ENCODE peak calls at places on chromosomes 6 and 20, in four cellular contexts. P is upper lobe of right lung, N is spleen, X is left ventricle myocardium inferior. M is an unnamed sample.

GRCh38 chr6:20870493-20870892 is 336.2 kb downstream of the CDKAL1 start:
- DNase-seq in P (no peak), N (no peak), X (no peak), M (no peak)

GRCh38 chr6:139152088-139152891 is 17.4 kb downstream of the HECA start:
- DNase-seq in X (no peak), N (no peak), P (no peak), M (no peak)

GRCh38 chr6:127051571-127052260 is 66.8 kb upstream of the RSPO3 start:
- DNase-seq in P (no peak), X (no peak), N (no peak), M (no peak)

GRCh38 chr20:38426006-38426405 is 9.1 kb downstream of the SNHG17 start:
- DNase-seq in P (no peak), N (no peak), X (no peak), M (peak)

GRCh38 chr6:17869010-17869752 is 118.3 kb downstream of the KIF13A start:
- DNase-seq in X (no peak), N (no peak), P (no peak), M (no peak)

GRCh38 chr6:167474171-167474570 is 149.3 kb downstream of the TTLL2 start:
- DNase-seq in X (no peak), N (no peak), P (no peak), M (no peak)

GRCh38 chr6:80605165-80605989 is 498.9 kb downstream of the BCKDHB start:
- DNase-seq in P (no peak), N (no peak), X (no peak), M (no peak)

GRCh38 chr6:36510365-36510764 is 36.9 kb downstream of the STK38 start:
- DNase-seq in X (no peak), P (no peak), N (no peak), M (no peak)

GRCh38 chr6:66638099-66638498 is 931.1 kb upstream of the EYS start:
- DNase-seq in P (no peak), X (no peak), N (no peak), M (no peak)

GRCh38 chr20:25218492-25218891 is 23.0 kb downstream of the ENTPD6 start:
- DNase-seq in N (peak), P (no peak), X (no peak), M (no peak)

GRCh38 chr6:11770546-11771466 is 7.8 kb downstream of the ADTRP start:
- DNase-seq in P (peak), X (peak), N (peak), M (peak)

GRCh38 chr6:113560908-113561307 is 296.2 kb upstream of the MARCKS start:
- DNase-seq in X (no peak), N (no peak), P (no peak), M (peak)

GRCh38 chr6:70884074-70884983 is 72.5 kb downstream of the B3GAT2 start:
- DNase-seq in N (peak), X (peak), P (peak), M (peak)

GRCh38 chr6:81326856-81327561 is 425.5 kb downstream of the TENT5A start:
- DNase-seq in N (no peak), X (no peak), P (no peak), M (no peak)

GRCh38 chr6:90414352-90414751 is 117.7 kb upstream of the BACH2 start:
- DNase-seq in P (no peak), N (no peak), X (no peak), M (no peak)

GRCh38 chr6:137389150-137389664 is 105.0 kb downstream of the OLIG3 start:
- DNase-seq in P (no peak), X (no peak), N (no peak), M (peak)

GRCh38 chr20:33983371-33983770 is 10.3 kb upstream of the RALY start:
- DNase-seq in P (no peak), N (no peak), X (no peak), M (no peak)

GRCh38 chr20:51801220-51801991 is 915 bp downstream of the SALL4 start:
- DNase-seq in N (no peak), X (no peak), P (no peak), M (no peak)

GRCh38 chr20:34553366-34553867 is 5.1 kb upstream of the MAP1LC3A start:
- DNase-seq in X (no peak), P (no peak), N (no peak), M (no peak)

GRCh38 chr6:135423649-135424128 is 73.9 kb downstream of the AHI1 start:
- DNase-seq in P (no peak), X (no peak), N (no peak), M (peak)
- H3K27ac ChIP-seq in P (no peak), X (no peak), N (no peak), M (no peak)

DNA sequence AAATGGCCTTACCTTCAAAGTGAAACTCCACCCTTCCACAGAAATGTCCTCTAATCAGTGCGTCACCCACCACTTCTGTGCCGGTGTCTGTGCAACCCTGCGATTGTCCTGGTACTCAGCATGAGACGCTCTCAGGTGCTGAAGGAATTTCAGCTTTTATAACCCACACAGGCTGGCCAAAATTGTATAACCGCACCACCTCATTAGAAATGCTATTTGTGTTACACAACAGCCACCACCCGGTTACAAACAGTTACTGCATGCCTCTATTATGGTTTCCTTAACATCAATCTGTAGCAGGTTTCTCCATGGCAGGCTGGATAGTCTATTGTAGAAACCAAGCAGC is 51.5 kb downstream of the SLC23A2 start:
- DNase-seq in P (no peak), X (no peak), N (no peak), M (peak)
- TF ChIP-seq CTCF in P (peak), X (peak), N (peak), M (peak)

GRCh38 chr20:10469599-10469998 is 34.5 kb downstream of the SLX4IP start:
- DNase-seq in N (no peak), X (no peak), P (no peak), M (peak)
- H3K27ac ChIP-seq in N (no peak), X (no peak), P (peak), M (no peak)

GRCh38 chr20:3330046-3330741 is 77.3 kb downstream of the DNAAF9 start:
- DNase-seq in N (no peak), X (no peak), P (no peak), M (no peak)
- TF ChIP-seq CTCF in N (no peak), X (no peak), P (no peak), M (no peak)

GRCh38 chr6:53651149-53651763 is 14.3 kb downstream of the KLHL31 start:
- DNase-seq in N (no peak), P (no peak), X (no peak), M (peak)
- H3K27ac ChIP-seq in N (peak), P (no peak), X (peak), M (peak)

DNA sequence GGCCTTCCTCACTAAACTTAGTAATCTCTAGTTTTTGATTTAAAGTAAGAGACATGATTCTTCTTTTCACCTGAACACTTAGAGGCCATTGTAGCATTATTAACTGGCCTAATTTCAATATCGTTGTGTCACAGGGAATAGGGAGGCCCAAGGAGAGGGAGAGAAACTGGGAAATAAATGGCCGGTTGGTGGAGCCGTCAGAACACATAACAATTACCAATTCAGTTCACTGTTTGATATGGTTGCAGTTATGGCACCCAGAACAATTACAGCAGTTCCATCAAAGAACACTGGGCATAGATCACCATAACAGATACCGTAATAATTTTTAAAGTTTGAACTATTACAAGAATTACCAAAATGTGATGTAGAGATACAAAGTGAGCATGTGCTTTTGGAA is 9.1 kb upstream of the GLYATL3 start:
- DNase-seq in N (no peak), X (no peak), P (no peak), M (no peak)
- TF ChIP-seq CTCF in N (no peak), X (no peak), P (no peak), M (no peak)

GRCh38 chr20:32010096-32010495 is at the start of gene CCM2L:
- DNase-seq in N (peak), X (peak), P (no peak), M (no peak)

GRCh38 chr20:32013326-32013725 is 3.1 kb downstream of the CCM2L start:
- DNase-seq in N (peak), P (no peak), X (no peak), M (no peak)

GRCh38 chr20:32012159-32012682 is 2.0 kb downstream of the CCM2L start:
- DNase-seq in N (peak), X (no peak), P (no peak), M (no peak)

GRCh38 chr20:32009564-32009963 is 674 bp upstream of the CCM2L start:
- DNase-seq in P (no peak), N (peak), X (no peak), M (no peak)

DNA sequence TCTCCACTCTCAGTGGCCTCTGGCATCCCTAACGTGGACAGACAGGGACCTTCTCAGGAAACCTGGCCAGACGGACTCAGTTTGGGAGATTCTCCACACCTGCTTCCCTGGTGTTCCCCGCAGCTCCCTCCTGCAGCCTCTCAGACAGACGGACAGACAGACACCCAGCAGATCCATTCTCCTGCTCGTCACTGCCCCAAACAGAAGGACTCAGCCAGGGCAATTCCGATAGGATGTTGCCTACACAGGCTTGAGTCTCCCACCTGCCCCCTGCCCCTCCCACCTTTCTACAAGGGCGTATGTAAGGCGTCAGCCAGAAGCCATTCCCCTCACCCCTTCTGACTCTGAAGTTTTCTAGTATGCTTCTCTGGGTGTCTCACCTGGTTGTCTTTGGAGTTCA is 428 bp downstream of the CCM2L start:
- DNase-seq in N (peak), P (no peak), X (no peak), M (no peak)
- H3K27ac ChIP-seq in N (peak), P (peak), X (peak), M (no peak)

DNA sequence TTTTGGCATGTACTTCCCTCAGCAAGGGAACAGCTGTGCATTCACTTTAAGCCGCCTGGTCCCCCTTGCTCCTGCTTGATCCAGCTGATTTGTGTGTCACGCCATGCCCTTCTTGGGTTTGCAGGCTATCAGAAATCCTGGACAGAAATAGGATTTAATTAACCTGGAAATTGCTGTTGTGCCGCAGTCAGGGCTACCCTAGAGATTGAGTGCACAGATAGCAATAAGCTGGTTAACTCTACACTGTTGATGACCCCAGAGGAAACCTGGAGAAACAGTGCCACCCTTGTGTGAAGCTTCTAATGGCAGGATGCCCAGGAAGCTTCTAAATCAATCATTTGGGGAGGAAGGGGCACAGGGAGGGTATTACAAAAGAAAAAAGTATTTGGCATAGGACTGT is 199.0 kb downstream of the JARID2 start:
- DNase-seq in P (no peak), N (no peak), X (no peak), M (no peak)
- TF ChIP-seq CTCF in P (peak), N (no peak), X (no peak), M (no peak)

DNA sequence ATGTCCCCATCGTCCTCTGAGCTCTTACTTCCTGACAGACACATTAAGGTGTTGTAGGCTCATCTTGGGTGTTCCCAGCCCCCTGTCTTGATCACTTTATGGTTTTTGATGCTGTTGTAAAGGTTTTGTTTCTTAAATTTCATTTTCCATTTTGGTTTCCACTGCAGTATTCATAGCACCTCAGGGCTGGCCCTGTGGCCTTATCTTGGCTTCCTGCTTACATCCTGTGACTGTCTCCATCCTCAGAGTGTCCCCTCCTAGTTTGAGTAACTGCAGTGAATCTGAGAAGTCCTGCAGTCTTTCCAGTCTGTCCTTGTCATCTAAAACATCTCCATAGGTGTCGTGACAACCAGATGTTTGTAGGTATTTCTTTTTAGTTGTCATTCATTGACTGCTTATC is 50.9 kb downstream of the JARID2 start:
- DNase-seq in P (no peak), X (no peak), N (no peak), M (no peak)
- H3K27ac ChIP-seq in P (no peak), X (peak), N (peak), M (no peak)

GRCh38 chr20:60271597-60271996 is 313.4 kb downstream of the CDH26 start:
- DNase-seq in N (no peak), P (no peak), X (no peak), M (peak)
- TF ChIP-seq CTCF in N (no peak), P (peak), X (peak), M (peak)